ENCODE peak calls at places on chromosomes 4 and X, in six cellular contexts. S is osteoblast; O is hepatocyte; G is CD8-positive, alpha-beta memory T cell; L is GM23248; T is SJSA1. D is an unnamed sample. For H3K36me3, the result is how much of the 10 kb centered on the place peaks cover.

GRCh38 chrX:19725545-19726102 is 161.8 kb downstream of the SH3KBP1 start:
- DNase-seq in S (no peak), O (no peak), G (no peak), L (no peak), T (no peak), D (no peak)

GRCh38 chr4:16106956-16107355 is 23.1 kb upstream of the PROM1 start:
- DNase-seq in S (no peak), O (no peak), G (no peak), L (no peak), T (no peak), D (no peak)

GRCh38 chr4:32268949-32269348 is 1548.8 kb downstream of the PCDH7 start:
- DNase-seq in S (no peak), O (no peak), G (no peak), L (no peak), T (no peak), D (no peak)

GRCh38 chr4:107603430-107603829 is 116.6 kb downstream of the PAPSS1 start:
- DNase-seq in S (no peak), O (peak), G (no peak), L (peak), T (peak), D (no peak)

GRCh38 chrX:148203531-148203930 is 222.4 kb downstream of the FMR1NB start:
- DNase-seq in S (no peak), O (no peak), G (no peak), L (no peak), T (no peak), D (no peak)

GRCh38 chrX:153494061-153494460 is 719 bp upstream of the BGN start:
- DNase-seq in S (no peak), O (no peak), G (no peak), L (peak), T (no peak), D (no peak)

GRCh38 chr4:24105183-24106039 is 215.6 kb upstream of the PPARGC1A start:
- DNase-seq in S (peak), O (peak), G (no peak), L (peak), T (peak), D (no peak)

GRCh38 chrX:92231391-92231790 is 452.2 kb downstream of the PCDH11X start:
- DNase-seq in S (no peak), O (no peak), G (no peak), L (no peak), T (no peak), D (no peak)

GRCh38 chr4:99323761-99324160 is 2.6 kb upstream of the ADH1B start:
- DNase-seq in S (peak), O (no peak), G (no peak), L (peak), T (no peak), D (no peak)

GRCh38 chr4:122826596-122827257 is at the start of gene FGF2:
- DNase-seq in S (peak), O (peak), G (no peak), L (peak), T (peak), D (peak)

GRCh38 chr4:183757105-183757504 is 98.0 kb downstream of the TRAPPC11 start:
- DNase-seq in S (no peak), O (no peak), G (no peak), L (no peak), T (no peak), D (no peak)

GRCh38 chrX:24427747-24428019 is 37.4 kb upstream of the PDK3 start:
- DNase-seq in S (no peak), O (no peak), G (no peak), L (no peak), T (no peak), D (no peak)

GRCh38 chr4:107035711-107036601 is at the start of gene DKK2:
- DNase-seq in S (peak), O (peak), G (no peak), L (peak), T (peak), D (no peak)

GRCh38 chr4:56874918-56875317 is 32.8 kb upstream of the REST start:
- DNase-seq in S (no peak), O (no peak), G (no peak), L (no peak), T (no peak), D (no peak)

GRCh38 chrX:151996329-151996728 is 21.9 kb upstream of the GABRE start:
- DNase-seq in S (no peak), O (no peak), G (no peak), L (no peak), T (no peak), D (no peak)

GRCh38 chr4:182729527-182729926 is 187.7 kb downstream of the DCTD start:
- DNase-seq in S (no peak), O (no peak), G (no peak), L (no peak), T (no peak), D (no peak)

GRCh38 chrX:154436290-154436596 is 711 bp upstream of the GDI1 start:
- DNase-seq in S (peak), O (no peak), G (no peak), L (no peak), T (no peak), D (no peak)

GRCh38 chrX:70452143-70452733 is 7.6 kb downstream of the DLG3 start:
- DNase-seq in S (peak), O (peak), G (peak), L (peak), T (peak), D (peak)

GRCh38 chr4:121278811-121279368 is 101.9 kb downstream of the QRFPR start:
- DNase-seq in S (no peak), O (peak), G (no peak), L (peak), T (no peak), D (peak)

GRCh38 chrX:57453901-57454300 is 137.9 kb upstream of the ZXDB start:
- DNase-seq in S (no peak), O (no peak), G (no peak), L (peak), T (no peak), D (peak)

GRCh38 chr4:101855239-101855638 is 64.7 kb downstream of the BANK1 start:
- DNase-seq in S (no peak), O (no peak), G (no peak), L (no peak), T (no peak), D (no peak)

GRCh38 chrX:105463483-105463882 is 243.0 kb upstream of the TEX13A start:
- DNase-seq in S (no peak), O (no peak), G (no peak), L (no peak), T (no peak), D (no peak)

GRCh38 chrX:14899607-14900006 is 26.4 kb downstream of the MOSPD2 start:
- DNase-seq in S (no peak), O (peak), G (no peak), L (peak), T (no peak), D (peak)

GRCh38 chr4:74095886-74096264 is 3.1 kb downstream of the CXCL2 start:
- DNase-seq in S (no peak), O (no peak), G (no peak), L (no peak), T (no peak), D (no peak)

GRCh38 chrX:46325312-46325877 is 219.8 kb downstream of the ZNF674 start:
- DNase-seq in S (peak), O (peak), G (no peak), L (peak), T (peak), D (no peak)

GRCh38 chrX:63784346-63784901 is 590 bp downstream of the ARHGEF9 start:
- DNase-seq in S (peak), O (peak), G (no peak), L (no peak), T (no peak), D (no peak)

GRCh38 chr4:160194716-160195115 is 1091.8 kb downstream of the RAPGEF2 start:
- DNase-seq in S (no peak), O (no peak), G (no peak), L (no peak), T (no peak), D (no peak)

GRCh38 chr4:139756391-139757180 is 91.0 kb downstream of the MGST2 start:
- DNase-seq in S (no peak), O (no peak), G (no peak), L (no peak), T (no peak), D (no peak)

GRCh38 chr4:5971077-5971447 is 47.2 kb downstream of the C4orf50 start:
- DNase-seq in S (no peak), O (no peak), G (no peak), L (no peak), T (no peak), D (no peak)

GRCh38 chr4:185031611-185032010 is 13.3 kb downstream of the HELT start:
- DNase-seq in S (no peak), O (no peak), G (no peak), L (no peak), T (no peak), D (no peak)

GRCh38 chr4:89586864-89587263 is 250.1 kb downstream of the SNCA start:
- DNase-seq in S (peak), O (no peak), G (no peak), L (peak), T (no peak), D (no peak)

GRCh38 chr4:70728096-70728495 is 6.3 kb downstream of the RUFY3 start:
- DNase-seq in S (peak), O (no peak), G (no peak), L (no peak), T (no peak), D (no peak)

GRCh38 chrX:17170973-17171372 is 204.0 kb upstream of the NHS start:
- DNase-seq in S (no peak), O (peak), G (no peak), L (no peak), T (no peak), D (no peak)

GRCh38 chr4:79652232-79652631 is 244.2 kb upstream of the GK2 start:
- DNase-seq in S (no peak), O (peak), G (no peak), L (peak), T (no peak), D (no peak)

GRCh38 chrX:26670521-26670920 is 454.6 kb downstream of the MAGEB5 start:
- DNase-seq in S (no peak), O (no peak), G (no peak), L (no peak), T (no peak), D (no peak)

GRCh38 chr4:93573285-93573684 is 255.3 kb upstream of the ATOH1 start:
- DNase-seq in S (no peak), O (no peak), G (no peak), L (no peak), T (no peak), D (no peak)

GRCh38 chrX:39418132-39418935 is 617.1 kb downstream of the MID1IP1 start:
- DNase-seq in S (no peak), O (no peak), G (no peak), L (no peak), T (no peak), D (no peak)

GRCh38 chr4:19349416-19349815 is 902.3 kb upstream of the SLIT2 start:
- DNase-seq in S (no peak), O (no peak), G (no peak), L (no peak), T (no peak), D (no peak)

GRCh38 chrX:134202561-134202960 is 34.4 kb upstream of the CCDC160 start:
- DNase-seq in S (no peak), O (no peak), G (no peak), L (no peak), T (no peak), D (no peak)

GRCh38 chr4:3235581-3235980 is 13.4 kb upstream of the MSANTD1 start:
- DNase-seq in S (peak), O (no peak), G (no peak), L (no peak), T (no peak), D (no peak)

GRCh38 chr4:3236326-3236878 is 12.6 kb upstream of the MSANTD1 start:
- DNase-seq in S (peak), O (no peak), G (no peak), L (no peak), T (no peak), D (no peak)

GRCh38 chr4:3237711-3238560 is 11.0 kb upstream of the MSANTD1 start:
- DNase-seq in S (no peak), O (no peak), G (no peak), L (no peak), T (no peak), D (no peak)

GRCh38 chr4:3238721-3239120 is 10.2 kb upstream of the MSANTD1 start:
- DNase-seq in S (no peak), O (no peak), G (no peak), L (no peak), T (no peak), D (no peak)

GRCh38 chr4:3237266-3237665 is 11.7 kb upstream of the MSANTD1 start:
- DNase-seq in S (no peak), O (no peak), G (no peak), L (no peak), T (no peak), D (no peak)
- H3K36me3 ChIP-seq in S (half or more), O (under half), G (under half), L (under half), T (under half), D (half or more)

GRCh38 chr4:534101-534575 is 35.1 kb downstream of the PIGG start:
- DNase-seq in S (peak), O (no peak), G (no peak), L (no peak), T (no peak), D (no peak)

GRCh38 chr4:532588-533317 is 33.7 kb downstream of the PIGG start:
- DNase-seq in S (peak), O (no peak), G (no peak), L (peak), T (no peak), D (no peak)

GRCh38 chr4:534576-535151 is 35.7 kb downstream of the PIGG start:
- DNase-seq in S (peak), O (no peak), G (no peak), L (no peak), T (no peak), D (no peak)

GRCh38 chr4:531721-532565 is 32.9 kb downstream of the PIGG start:
- DNase-seq in S (peak), O (no peak), G (no peak), L (no peak), T (no peak), D (no peak)

DNA sequence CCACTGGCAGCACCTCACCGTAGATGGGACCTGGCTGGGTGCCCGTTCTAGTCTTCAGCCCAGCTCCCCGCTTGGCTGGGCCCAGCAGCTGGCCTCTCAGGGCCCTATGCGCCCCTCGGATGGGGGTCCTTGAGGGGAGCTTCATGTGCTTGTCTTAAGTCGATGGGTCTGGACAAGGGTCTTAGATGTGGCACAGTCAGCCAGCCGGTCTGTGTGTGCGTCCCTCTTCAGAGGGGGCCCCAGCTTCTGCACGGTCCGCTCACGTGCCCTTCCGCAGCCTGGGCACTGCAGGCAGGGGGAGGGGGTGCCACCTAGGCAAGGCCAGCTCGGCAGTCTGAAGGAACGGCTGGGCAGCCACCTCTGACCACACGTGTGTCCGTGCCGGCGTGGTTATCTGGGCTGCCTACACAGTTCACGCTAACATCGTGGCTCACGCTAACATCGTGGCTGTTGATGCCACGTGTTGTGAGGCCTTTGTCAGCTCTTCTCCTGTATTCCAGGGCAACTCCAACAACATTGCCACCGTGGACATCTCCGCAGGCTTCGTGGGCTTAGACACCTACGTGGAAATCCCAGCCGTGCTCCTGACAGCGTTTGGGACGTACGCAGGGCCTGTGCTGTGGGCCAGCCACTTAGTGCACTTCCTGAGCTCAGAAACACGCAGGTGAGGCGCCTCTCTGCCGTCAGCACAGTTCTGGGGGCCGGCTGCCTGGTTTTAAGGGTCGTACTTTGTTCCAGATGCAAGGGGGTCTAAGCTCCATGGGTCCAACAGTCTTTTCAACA is 34.5 kb downstream of the PIGG start:
- DNase-seq in S (peak), O (no peak), G (no peak), L (no peak), T (no peak), D (no peak)
- H3K36me3 ChIP-seq in S (under half), O (under half), G (under half), L (under half), T (under half), D (under half)

DNA sequence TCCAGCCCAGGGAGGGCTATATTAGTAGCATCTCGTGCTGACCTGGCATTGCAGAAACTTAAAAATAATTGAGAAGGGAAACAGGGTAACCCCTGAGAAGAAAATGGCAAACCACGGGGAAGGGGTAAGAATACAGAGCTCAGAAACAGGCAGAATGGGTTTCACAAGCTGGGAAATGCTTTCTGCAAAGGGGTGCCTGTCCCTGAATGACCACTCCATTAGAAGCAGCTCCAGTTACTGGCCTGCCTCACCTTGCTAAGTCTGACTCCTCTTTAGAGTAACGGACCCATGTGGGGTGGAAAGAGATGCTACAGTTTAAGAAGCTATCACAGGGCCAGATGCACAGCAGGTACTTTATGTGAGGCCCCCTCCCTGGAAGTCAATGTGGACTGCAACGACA is 2.5 kb downstream of the WDR1 start:
- DNase-seq in S (peak), O (no peak), G (no peak), L (no peak), T (no peak), D (no peak)
- H3K36me3 ChIP-seq in S (half or more), O (under half), G (half or more), L (under half), T (half or more), D (under half)

GRCh38 chr4:2731907-2732314 is 24.2 kb downstream of the TNIP2 start:
- DNase-seq in S (no peak), O (no peak), G (no peak), L (no peak), T (no peak), D (no peak)

GRCh38 chr4:2728221-2728620 is 27.9 kb downstream of the TNIP2 start:
- DNase-seq in S (peak), O (no peak), G (no peak), L (no peak), T (no peak), D (no peak)

GRCh38 chr4:2729533-2729875 is 26.6 kb downstream of the TNIP2 start:
- DNase-seq in S (no peak), O (no peak), G (no peak), L (no peak), T (no peak), D (no peak)

GRCh38 chr4:2732526-2732925 is 23.6 kb downstream of the TNIP2 start:
- DNase-seq in S (no peak), O (no peak), G (no peak), L (no peak), T (no peak), D (no peak)

DNA sequence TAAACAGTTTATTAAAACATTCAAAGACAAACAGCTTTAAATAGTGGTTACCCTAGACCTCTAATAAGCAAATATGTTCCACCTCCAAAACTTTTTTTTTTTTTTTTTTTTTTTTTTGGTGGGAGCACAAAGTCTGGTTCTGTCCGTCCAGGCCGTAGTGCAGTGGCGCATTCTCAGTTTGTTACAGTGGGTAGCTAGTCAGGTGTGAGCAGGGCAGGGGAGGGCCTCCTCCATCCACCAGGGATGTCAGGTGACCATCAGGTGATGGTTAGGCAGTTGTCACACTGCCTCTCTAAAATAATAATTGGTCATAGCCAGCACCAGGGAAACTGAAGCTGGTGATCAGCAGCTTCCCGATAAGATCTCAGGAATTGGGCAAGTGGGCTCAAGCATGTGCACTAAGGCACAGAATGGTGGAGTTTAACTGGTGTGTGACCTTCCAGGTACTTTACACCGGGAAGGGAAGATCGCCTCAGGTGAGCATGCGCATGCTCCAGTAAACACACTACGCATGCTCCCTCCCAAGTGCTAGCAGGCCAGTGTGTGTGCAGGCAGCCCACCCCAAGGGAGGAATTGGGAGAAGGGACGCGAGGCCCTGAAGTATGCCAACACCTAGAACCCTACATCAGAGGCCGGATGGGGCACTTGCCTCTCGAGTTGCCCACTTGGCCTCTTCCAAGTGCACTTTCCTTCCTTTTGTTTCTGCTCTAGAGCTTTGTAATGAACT is 27.2 kb downstream of the TNIP2 start:
- DNase-seq in S (no peak), O (no peak), G (no peak), L (no peak), T (no peak), D (no peak)
- H3K36me3 ChIP-seq in S (under half), O (under half), G (under half), L (under half), T (under half), D (under half)

GRCh38 chrX:56248492-56248891 is 16.3 kb downstream of the KLF8 start:
- DNase-seq in S (no peak), O (peak), G (peak), L (peak), T (no peak), D (no peak)

GRCh38 chrX:56253832-56254703 is 21.9 kb downstream of the KLF8 start:
- DNase-seq in S (no peak), O (no peak), G (no peak), L (no peak), T (no peak), D (no peak)
- H3K36me3 ChIP-seq in S (under half), O (under half), G (under half), L (under half), T (under half), D (under half)